ENCODE peak calls at places on chromosomes 3 and 15, in four cellular contexts. J is RPMI7951, C is epithelial cell of esophagus, I is WTC11. L is an unnamed sample.

GRCh38 chr3:123773681-123774431 is 110.3 kb downstream of the MYLK start:
- DNase-seq in I (no peak), C (no peak), J (peak), L (peak)

GRCh38 chr3:119175869-119176756 is 2.7 kb downstream of the UPK1B start:
- DNase-seq in I (no peak), C (peak), J (no peak), L (no peak)

GRCh38 chr3:85594648-85595047 is 635.9 kb downstream of the CADM2 start:
- DNase-seq in C (peak), J (no peak), I (no peak), L (no peak)

GRCh38 chr3:172102883-172103310 is 63.5 kb downstream of the FNDC3B start:
- DNase-seq in C (peak), I (no peak), J (no peak), L (no peak)

GRCh38 chr3:196320110-196320509 is 2.1 kb upstream of the DYNLT2B start:
- DNase-seq in C (peak), J (no peak), I (no peak), L (no peak)

GRCh38 chr3:55333923-55334322 is 153.2 kb downstream of the WNT5A start:
- DNase-seq in I (no peak), J (peak), C (no peak), L (peak)

GRCh38 chr3:67296039-67296892 is 298.2 kb downstream of the KBTBD8 start:
- DNase-seq in I (peak), J (no peak), C (no peak), L (no peak)

GRCh38 chr15:25801586-25802284 is 61.4 kb downstream of the ATP10A start:
- DNase-seq in C (no peak), I (no peak), J (no peak), L (no peak)

GRCh38 chr3:179672918-179673317 is 20.1 kb downstream of the USP13 start:
- DNase-seq in J (peak), I (no peak), C (peak), L (no peak)

GRCh38 chr15:56040081-56041035 is 46.9 kb upstream of the NEDD4 start:
- DNase-seq in J (peak), C (peak), I (no peak), L (peak)

GRCh38 chr3:41362638-41363559 is 163.6 kb downstream of the CTNNB1 start:
- DNase-seq in J (no peak), C (peak), I (peak), L (no peak)

GRCh38 chr3:5699313-5699712 is 511.8 kb downstream of the EDEM1 start:
- DNase-seq in I (no peak), J (no peak), C (no peak), L (no peak)

GRCh38 chr3:86653801-86654200 is 337.1 kb downstream of the VGLL3 start:
- DNase-seq in I (no peak), C (no peak), J (no peak), L (no peak)

GRCh38 chr3:28901029-28901428 is 379.8 kb upstream of the RBMS3 start:
- DNase-seq in C (peak), I (no peak), J (no peak), L (no peak)